ENCODE peak calls at places on chromosomes 2 and 18, in eight cellular contexts. One of them, this sample, is unnamed. For H3K4me1, the result is how much of the 10 kb centered on the place peaks cover.

GRCh38 chr18:58856881-58857280 is 7.8 kb upstream of the ZNF532 start:
- ATAC-seq in mucosa of descending colon: no peak
- ATAC-seq in right lobe of liver: no peak
- ATAC-seq in HCT116: no peak
- ATAC-seq in upper lobe of left lung: no peak
- ATAC-seq in CD8-positive, alpha-beta T cell: no peak
- ATAC-seq in heart left ventricle: no peak
- ATAC-seq in body of pancreas: no peak
- ATAC-seq in this sample: no peak

GRCh38 chr2:112182581-112183034 is 44.4 kb downstream of the FBLN7 start:
- ATAC-seq in CD8-positive, alpha-beta T cell: peak
- ATAC-seq in heart left ventricle: no peak
- ATAC-seq in mucosa of descending colon: peak
- ATAC-seq in HCT116: no peak
- ATAC-seq in body of pancreas: no peak
- ATAC-seq in upper lobe of left lung: no peak
- ATAC-seq in right lobe of liver: no peak
- ATAC-seq in this sample: no peak

GRCh38 chr18:61922435-61922834 is 29.6 kb upstream of the RNF152 start:
- ATAC-seq in heart left ventricle: no peak
- ATAC-seq in right lobe of liver: no peak
- ATAC-seq in mucosa of descending colon: no peak
- ATAC-seq in HCT116: no peak
- ATAC-seq in body of pancreas: no peak
- ATAC-seq in CD8-positive, alpha-beta T cell: no peak
- ATAC-seq in upper lobe of left lung: no peak
- ATAC-seq in this sample: no peak

GRCh38 chr2:113979172-113980128 is 89.6 kb downstream of the ACTR3 start:
- ATAC-seq in body of pancreas: no peak
- ATAC-seq in heart left ventricle: no peak
- ATAC-seq in HCT116: peak
- ATAC-seq in right lobe of liver: no peak
- ATAC-seq in mucosa of descending colon: no peak
- ATAC-seq in CD8-positive, alpha-beta T cell: peak
- ATAC-seq in upper lobe of left lung: no peak
- ATAC-seq in this sample: no peak

GRCh38 chr2:197167608-197168287 is 142.8 kb downstream of the ANKRD44 start:
- ATAC-seq in CD8-positive, alpha-beta T cell: no peak
- ATAC-seq in mucosa of descending colon: no peak
- ATAC-seq in right lobe of liver: no peak
- ATAC-seq in heart left ventricle: no peak
- ATAC-seq in upper lobe of left lung: no peak
- ATAC-seq in body of pancreas: no peak
- ATAC-seq in HCT116: no peak
- ATAC-seq in this sample: no peak

GRCh38 chr2:112640467-112640799 is 5.3 kb upstream of the SLC20A1 start:
- ATAC-seq in upper lobe of left lung: no peak
- ATAC-seq in HCT116: no peak
- ATAC-seq in body of pancreas: no peak
- ATAC-seq in CD8-positive, alpha-beta T cell: no peak
- ATAC-seq in heart left ventricle: no peak
- ATAC-seq in mucosa of descending colon: no peak
- ATAC-seq in right lobe of liver: no peak
- ATAC-seq in this sample: no peak

GRCh38 chr18:61335737-61336555 is 2.7 kb downstream of the CDH20 start:
- ATAC-seq in right lobe of liver: no peak
- ATAC-seq in heart left ventricle: no peak
- ATAC-seq in body of pancreas: no peak
- ATAC-seq in upper lobe of left lung: peak
- ATAC-seq in HCT116: no peak
- ATAC-seq in mucosa of descending colon: peak
- ATAC-seq in CD8-positive, alpha-beta T cell: no peak
- ATAC-seq in this sample: no peak

GRCh38 chr2:96594282-96594681 is 43.8 kb downstream of the KANSL3 start:
- ATAC-seq in heart left ventricle: no peak
- ATAC-seq in upper lobe of left lung: no peak
- ATAC-seq in HCT116: no peak
- ATAC-seq in mucosa of descending colon: peak
- ATAC-seq in body of pancreas: no peak
- ATAC-seq in right lobe of liver: no peak
- ATAC-seq in CD8-positive, alpha-beta T cell: peak
- ATAC-seq in this sample: no peak

GRCh38 chr2:151138507-151138906 is 123.2 kb downstream of the RBM43 start:
- ATAC-seq in heart left ventricle: no peak
- ATAC-seq in CD8-positive, alpha-beta T cell: no peak
- ATAC-seq in mucosa of descending colon: no peak
- ATAC-seq in right lobe of liver: no peak
- ATAC-seq in HCT116: no peak
- ATAC-seq in upper lobe of left lung: no peak
- ATAC-seq in body of pancreas: no peak
- ATAC-seq in this sample: no peak

GRCh38 chr18:34867520-34867919 is 157.4 kb downstream of the DTNA start:
- ATAC-seq in right lobe of liver: no peak
- ATAC-seq in CD8-positive, alpha-beta T cell: no peak
- ATAC-seq in body of pancreas: no peak
- ATAC-seq in HCT116: peak
- ATAC-seq in upper lobe of left lung: no peak
- ATAC-seq in heart left ventricle: peak
- ATAC-seq in mucosa of descending colon: peak
- ATAC-seq in this sample: no peak

GRCh38 chr2:234994340-234995321 is 42.8 kb downstream of the SH3BP4 start:
- ATAC-seq in upper lobe of left lung: no peak
- ATAC-seq in HCT116: no peak
- ATAC-seq in CD8-positive, alpha-beta T cell: no peak
- ATAC-seq in right lobe of liver: no peak
- ATAC-seq in heart left ventricle: no peak
- ATAC-seq in body of pancreas: no peak
- ATAC-seq in mucosa of descending colon: peak
- ATAC-seq in this sample: no peak
- H3K4me1 ChIP-seq in upper lobe of left lung: under half
- H3K4me1 ChIP-seq in HCT116: under half
- H3K4me1 ChIP-seq in CD8-positive, alpha-beta T cell: under half
- H3K4me1 ChIP-seq in right lobe of liver: under half
- H3K4me1 ChIP-seq in heart left ventricle: under half
- H3K4me1 ChIP-seq in body of pancreas: half or more
- H3K4me1 ChIP-seq in mucosa of descending colon: under half
- H3K4me1 ChIP-seq in this sample: under half

GRCh38 chr2:211049321-211050018 is 493.1 kb downstream of the CPS1 start:
- ATAC-seq in mucosa of descending colon: no peak
- ATAC-seq in upper lobe of left lung: no peak
- ATAC-seq in CD8-positive, alpha-beta T cell: no peak
- ATAC-seq in right lobe of liver: peak
- ATAC-seq in body of pancreas: no peak
- ATAC-seq in heart left ventricle: no peak
- ATAC-seq in HCT116: no peak
- ATAC-seq in this sample: no peak

DNA sequence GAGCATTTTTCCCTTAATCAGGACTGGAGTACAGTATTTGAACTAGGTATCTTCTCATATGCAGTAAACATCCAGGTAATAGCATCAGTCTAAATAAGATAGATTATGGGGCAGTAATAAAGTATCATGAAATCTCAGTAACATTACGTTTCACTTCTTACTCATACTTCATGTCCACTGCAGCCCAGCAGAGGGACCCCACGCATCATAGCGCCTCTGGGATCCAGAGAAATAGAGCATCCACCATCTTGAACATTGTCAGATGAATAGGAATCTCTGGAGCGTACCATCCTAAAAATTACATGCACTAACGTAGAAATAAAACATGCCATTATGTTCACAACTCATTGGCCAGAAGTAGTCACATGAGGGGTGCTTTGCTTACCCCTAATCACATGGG is 499.0 kb downstream of the CPS1 start:
- ATAC-seq in HCT116: peak
- ATAC-seq in right lobe of liver: no peak
- ATAC-seq in heart left ventricle: no peak
- ATAC-seq in upper lobe of left lung: no peak
- ATAC-seq in body of pancreas: no peak
- ATAC-seq in mucosa of descending colon: no peak
- ATAC-seq in CD8-positive, alpha-beta T cell: no peak
- ATAC-seq in this sample: no peak
- TF ChIP-seq CTCF in HCT116: peak
- TF ChIP-seq CTCF in right lobe of liver: no peak
- TF ChIP-seq CTCF in heart left ventricle: peak
- TF ChIP-seq CTCF in upper lobe of left lung: no peak
- TF ChIP-seq CTCF in body of pancreas: no peak
- TF ChIP-seq CTCF in mucosa of descending colon: no peak
- TF ChIP-seq CTCF in CD8-positive, alpha-beta T cell: no peak
- TF ChIP-seq CTCF in this sample: no peak

DNA sequence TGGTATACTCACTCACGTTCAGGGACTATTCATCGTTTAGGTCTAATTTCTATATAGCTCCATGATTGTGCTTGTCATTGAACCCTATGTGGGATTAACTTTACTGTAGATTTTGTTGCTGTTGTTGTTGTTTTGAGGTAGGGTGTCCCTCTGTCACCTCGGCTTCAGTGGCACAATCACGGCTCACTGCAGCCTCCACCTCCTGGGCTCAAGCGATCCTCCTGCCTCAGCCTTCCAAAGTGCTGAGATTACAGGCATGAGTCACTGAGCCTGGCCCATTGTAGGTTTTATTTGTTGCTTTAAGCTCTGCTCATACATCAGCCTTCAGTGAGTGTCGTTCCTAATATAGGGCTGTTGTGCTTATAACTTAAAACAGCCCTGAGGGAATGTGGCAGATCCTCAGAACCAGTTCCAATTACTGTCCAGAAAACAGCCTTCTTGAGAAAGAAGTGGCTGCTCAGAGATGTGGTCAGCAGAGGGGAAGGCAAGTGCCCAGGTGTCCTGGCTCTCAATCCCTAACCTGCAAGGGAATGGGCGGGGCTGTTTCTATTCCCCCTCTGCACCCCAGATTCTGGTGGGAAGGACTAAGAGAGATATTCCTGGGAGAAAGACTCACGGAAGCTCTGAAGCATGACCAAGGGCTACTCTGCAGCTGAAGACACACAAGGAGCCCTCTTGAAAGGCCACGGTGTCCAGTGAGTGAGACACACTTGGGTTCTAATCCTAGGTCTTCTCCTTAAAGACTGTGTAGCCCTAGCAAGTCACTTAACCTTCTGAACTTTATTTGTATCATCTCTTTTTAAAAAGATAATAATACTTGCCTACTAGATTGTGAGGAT is 79.6 kb upstream of the LCLAT1 start:
- ATAC-seq in right lobe of liver: no peak
- ATAC-seq in heart left ventricle: no peak
- ATAC-seq in mucosa of descending colon: no peak
- ATAC-seq in CD8-positive, alpha-beta T cell: no peak
- ATAC-seq in body of pancreas: no peak
- ATAC-seq in upper lobe of left lung: no peak
- ATAC-seq in HCT116: no peak
- ATAC-seq in this sample: no peak
- H3K4me1 ChIP-seq in right lobe of liver: under half
- H3K4me1 ChIP-seq in heart left ventricle: under half
- H3K4me1 ChIP-seq in mucosa of descending colon: under half
- H3K4me1 ChIP-seq in CD8-positive, alpha-beta T cell: under half
- H3K4me1 ChIP-seq in body of pancreas: under half
- H3K4me1 ChIP-seq in upper lobe of left lung: under half
- H3K4me1 ChIP-seq in HCT116: under half
- H3K4me1 ChIP-seq in this sample: under half

GRCh38 chr18:49206717-49207116 is 253.7 kb downstream of the DYM start:
- ATAC-seq in heart left ventricle: no peak
- ATAC-seq in HCT116: no peak
- ATAC-seq in mucosa of descending colon: no peak
- ATAC-seq in upper lobe of left lung: no peak
- ATAC-seq in CD8-positive, alpha-beta T cell: no peak
- ATAC-seq in body of pancreas: no peak
- ATAC-seq in right lobe of liver: no peak
- ATAC-seq in this sample: no peak
- TF ChIP-seq CTCF in heart left ventricle: no peak
- TF ChIP-seq CTCF in HCT116: no peak
- TF ChIP-seq CTCF in mucosa of descending colon: no peak
- TF ChIP-seq CTCF in upper lobe of left lung: no peak
- TF ChIP-seq CTCF in CD8-positive, alpha-beta T cell: no peak
- TF ChIP-seq CTCF in body of pancreas: no peak
- TF ChIP-seq CTCF in right lobe of liver: no peak
- TF ChIP-seq CTCF in this sample: no peak